ENCODE peak calls at places on chromosomes 7 and 10, in four cellular contexts. One of them, this sample, is unnamed. For H3K4me1, the result is how much of the 10 kb centered on the place peaks cover.

GRCh38 chr7:75943864-75944263 is 28.9 kb downstream of the POR start:
- DNase-seq in right lobe of liver: no peak
- DNase-seq in neural progenitor cell: no peak
- DNase-seq in adrenal gland: no peak
- DNase-seq in this sample: peak

GRCh38 chr10:13422800-13423199 is 74.7 kb upstream of the SEPHS1 start:
- DNase-seq in right lobe of liver: no peak
- DNase-seq in neural progenitor cell: no peak
- DNase-seq in adrenal gland: no peak
- DNase-seq in this sample: no peak

GRCh38 chr10:117568226-117568625 is 25.7 kb downstream of the EMX2 start:
- DNase-seq in right lobe of liver: no peak
- DNase-seq in neural progenitor cell: no peak
- DNase-seq in adrenal gland: no peak
- DNase-seq in this sample: no peak

GRCh38 chr10:49177391-49178355 is 10.5 kb downstream of the TMEM273 start:
- DNase-seq in right lobe of liver: peak
- DNase-seq in neural progenitor cell: no peak
- DNase-seq in adrenal gland: peak
- DNase-seq in this sample: no peak

GRCh38 chr7:20299647-20300312 is 30.9 kb upstream of the ITGB8 start:
- DNase-seq in right lobe of liver: no peak
- DNase-seq in neural progenitor cell: no peak
- DNase-seq in adrenal gland: no peak
- DNase-seq in this sample: no peak

GRCh38 chr10:103789771-103790201 is 65.6 kb downstream of the SH3PXD2A start:
- DNase-seq in right lobe of liver: no peak
- DNase-seq in neural progenitor cell: no peak
- DNase-seq in adrenal gland: no peak
- DNase-seq in this sample: no peak

GRCh38 chr7:37320140-37320839 is 128.4 kb downstream of the ELMO1 start:
- DNase-seq in right lobe of liver: no peak
- DNase-seq in neural progenitor cell: no peak
- DNase-seq in adrenal gland: no peak
- DNase-seq in this sample: no peak

GRCh38 chr7:130151591-130152269 is 53.5 kb downstream of the TMEM209 start:
- DNase-seq in right lobe of liver: no peak
- DNase-seq in neural progenitor cell: no peak
- DNase-seq in adrenal gland: peak
- DNase-seq in this sample: no peak

GRCh38 chr7:70696139-70696782 is 435.7 kb upstream of the GALNT17 start:
- DNase-seq in right lobe of liver: no peak
- DNase-seq in neural progenitor cell: peak
- DNase-seq in adrenal gland: no peak
- DNase-seq in this sample: no peak

GRCh38 chr10:29784175-29784773 is 149.5 kb upstream of the SVIL start:
- DNase-seq in right lobe of liver: no peak
- DNase-seq in neural progenitor cell: no peak
- DNase-seq in adrenal gland: peak
- DNase-seq in this sample: peak

GRCh38 chr7:54858008-54858692 is 99.1 kb upstream of the SEC61G start:
- DNase-seq in right lobe of liver: no peak
- DNase-seq in neural progenitor cell: peak
- DNase-seq in adrenal gland: no peak
- DNase-seq in this sample: no peak

GRCh38 chr10:12484945-12485805 is 135.8 kb downstream of the CAMK1D start:
- DNase-seq in right lobe of liver: peak
- DNase-seq in neural progenitor cell: no peak
- DNase-seq in adrenal gland: no peak
- DNase-seq in this sample: no peak

GRCh38 chr7:157774495-157774894 is 437.7 kb downstream of the DNAJB6 start:
- DNase-seq in right lobe of liver: no peak
- DNase-seq in neural progenitor cell: no peak
- DNase-seq in adrenal gland: no peak
- DNase-seq in this sample: no peak

GRCh38 chr7:155847821-155848435 is 35.7 kb upstream of the SHH start:
- DNase-seq in right lobe of liver: no peak
- DNase-seq in neural progenitor cell: no peak
- DNase-seq in adrenal gland: no peak
- DNase-seq in this sample: no peak

GRCh38 chr7:7564323-7564780 is 2.3 kb upstream of the MIOS start:
- DNase-seq in right lobe of liver: no peak
- DNase-seq in neural progenitor cell: no peak
- DNase-seq in adrenal gland: peak
- DNase-seq in this sample: no peak

GRCh38 chr7:15462721-15463389 is 99.0 kb downstream of the AGMO start:
- DNase-seq in right lobe of liver: no peak
- DNase-seq in neural progenitor cell: no peak
- DNase-seq in adrenal gland: no peak
- DNase-seq in this sample: no peak
- H3K4me1 ChIP-seq in right lobe of liver: under half
- H3K4me1 ChIP-seq in neural progenitor cell: under half
- H3K4me1 ChIP-seq in adrenal gland: under half
- H3K4me1 ChIP-seq in this sample: under half

GRCh38 chr7:135251502-135252327 is 18.1 kb downstream of the STRA8 start:
- DNase-seq in right lobe of liver: no peak
- DNase-seq in neural progenitor cell: no peak
- DNase-seq in adrenal gland: no peak
- DNase-seq in this sample: no peak

GRCh38 chr7:135258585-135258984 is 24.9 kb downstream of the STRA8 start:
- DNase-seq in right lobe of liver: no peak
- DNase-seq in neural progenitor cell: no peak
- DNase-seq in adrenal gland: no peak
- DNase-seq in this sample: no peak

GRCh38 chr7:135257790-135258189 is 24.2 kb downstream of the STRA8 start:
- DNase-seq in right lobe of liver: no peak
- DNase-seq in neural progenitor cell: no peak
- DNase-seq in adrenal gland: no peak
- DNase-seq in this sample: no peak

GRCh38 chr7:135249901-135250300 is 16.3 kb downstream of the STRA8 start:
- DNase-seq in right lobe of liver: no peak
- DNase-seq in neural progenitor cell: no peak
- DNase-seq in adrenal gland: no peak
- DNase-seq in this sample: no peak

DNA sequence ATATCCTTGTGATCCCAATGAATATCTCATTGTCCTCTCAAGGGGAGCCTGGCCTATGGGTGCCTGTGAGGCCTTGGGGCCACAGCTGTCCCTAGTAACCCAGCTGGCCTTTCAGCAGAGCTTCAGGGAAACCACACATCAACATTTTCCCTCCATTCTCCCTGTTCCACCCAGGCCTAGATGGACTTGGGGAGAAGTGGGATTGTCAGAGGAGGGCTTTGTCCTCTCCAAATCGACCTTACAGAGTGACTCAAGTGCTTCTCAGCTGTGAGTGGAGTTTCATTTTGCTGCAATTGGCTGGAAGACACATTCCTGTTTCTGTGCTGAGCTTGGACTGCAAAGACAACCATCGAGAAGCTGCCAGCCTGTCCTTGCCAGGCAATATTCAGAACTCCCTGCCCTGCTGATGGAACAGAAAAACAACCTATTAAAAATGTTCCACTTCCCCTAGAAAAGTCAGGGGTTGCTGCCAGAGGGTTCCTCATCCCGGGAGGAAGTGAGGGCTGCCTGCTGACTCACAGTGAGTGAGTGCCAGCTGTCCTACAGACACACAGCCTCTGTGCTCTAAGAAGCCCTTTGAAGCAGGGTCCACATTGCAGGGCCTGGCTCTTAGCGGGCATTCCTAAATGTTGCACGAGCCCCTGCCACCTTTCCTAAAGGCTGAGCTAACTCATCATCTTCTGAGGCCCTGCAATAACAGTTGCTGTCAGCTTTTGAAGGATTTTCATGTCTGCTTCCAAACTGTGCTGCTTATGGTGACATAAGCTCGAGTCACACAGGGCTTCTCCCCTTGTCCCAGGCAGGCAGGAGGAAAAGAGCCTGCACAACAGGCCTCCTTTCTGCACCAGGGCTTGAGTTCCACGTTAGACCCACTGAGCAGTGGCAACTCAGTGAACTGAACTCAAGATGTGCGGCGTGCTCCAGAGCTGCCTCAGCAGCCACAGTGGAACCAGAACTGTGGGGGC is 20.5 kb downstream of the STRA8 start:
- DNase-seq in right lobe of liver: peak
- DNase-seq in neural progenitor cell: no peak
- DNase-seq in adrenal gland: peak
- DNase-seq in this sample: no peak
- H3K4me1 ChIP-seq in right lobe of liver: under half
- H3K4me1 ChIP-seq in neural progenitor cell: under half
- H3K4me1 ChIP-seq in adrenal gland: under half
- H3K4me1 ChIP-seq in this sample: under half

GRCh38 chr10:96292971-96293909 is 11.0 kb upstream of the DNTT start:
- DNase-seq in right lobe of liver: peak
- DNase-seq in neural progenitor cell: peak
- DNase-seq in adrenal gland: no peak
- DNase-seq in this sample: no peak

GRCh38 chr10:96301616-96302015 is 2.6 kb upstream of the DNTT start:
- DNase-seq in right lobe of liver: no peak
- DNase-seq in neural progenitor cell: no peak
- DNase-seq in adrenal gland: no peak
- DNase-seq in this sample: no peak

GRCh38 chr10:96295475-96295874 is 8.8 kb upstream of the DNTT start:
- DNase-seq in right lobe of liver: no peak
- DNase-seq in neural progenitor cell: no peak
- DNase-seq in adrenal gland: no peak
- DNase-seq in this sample: no peak

GRCh38 chr10:96299383-96299782 is 4.9 kb upstream of the DNTT start:
- DNase-seq in right lobe of liver: no peak
- DNase-seq in neural progenitor cell: no peak
- DNase-seq in adrenal gland: no peak
- DNase-seq in this sample: no peak

GRCh38 chr10:96298362-96298761 is 5.9 kb upstream of the DNTT start:
- DNase-seq in right lobe of liver: no peak
- DNase-seq in neural progenitor cell: no peak
- DNase-seq in adrenal gland: no peak
- DNase-seq in this sample: no peak
- H3K4me1 ChIP-seq in right lobe of liver: under half
- H3K4me1 ChIP-seq in neural progenitor cell: under half
- H3K4me1 ChIP-seq in adrenal gland: under half
- H3K4me1 ChIP-seq in this sample: under half

DNA sequence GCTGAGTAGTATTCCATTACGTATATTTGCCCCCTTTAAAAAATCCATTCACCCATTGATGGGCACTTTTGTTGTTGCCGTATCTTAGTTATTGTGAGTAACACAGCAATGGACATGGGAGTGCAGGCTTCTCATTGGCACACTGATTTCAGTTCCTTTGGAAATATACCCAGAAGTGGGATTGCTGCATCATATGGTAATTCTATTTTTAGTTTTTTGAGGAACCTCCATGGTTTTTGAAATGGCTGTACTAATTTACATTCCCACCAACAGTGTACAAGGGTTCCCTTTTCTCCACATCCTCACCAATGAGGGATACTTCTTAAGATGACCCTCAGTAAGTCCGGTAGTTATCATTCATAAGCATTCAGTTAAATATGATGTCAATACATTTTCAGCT is 104.2 kb downstream of the RALA start:
- DNase-seq in right lobe of liver: no peak
- DNase-seq in neural progenitor cell: no peak
- DNase-seq in adrenal gland: no peak
- DNase-seq in this sample: no peak
- H3K4me1 ChIP-seq in right lobe of liver: under half
- H3K4me1 ChIP-seq in neural progenitor cell: under half
- H3K4me1 ChIP-seq in adrenal gland: under half
- H3K4me1 ChIP-seq in this sample: under half

GRCh38 chr7:43337811-43338210 is 225.4 kb downstream of the HECW1 start:
- DNase-seq in right lobe of liver: no peak
- DNase-seq in neural progenitor cell: no peak
- DNase-seq in adrenal gland: no peak
- DNase-seq in this sample: no peak

GRCh38 chr7:43332193-43332796 is 219.8 kb downstream of the HECW1 start:
- DNase-seq in right lobe of liver: no peak
- DNase-seq in neural progenitor cell: no peak
- DNase-seq in adrenal gland: no peak
- DNase-seq in this sample: no peak

GRCh38 chr7:43341132-43341531 is 228.7 kb downstream of the HECW1 start:
- DNase-seq in right lobe of liver: no peak
- DNase-seq in neural progenitor cell: no peak
- DNase-seq in adrenal gland: no peak
- DNase-seq in this sample: no peak

DNA sequence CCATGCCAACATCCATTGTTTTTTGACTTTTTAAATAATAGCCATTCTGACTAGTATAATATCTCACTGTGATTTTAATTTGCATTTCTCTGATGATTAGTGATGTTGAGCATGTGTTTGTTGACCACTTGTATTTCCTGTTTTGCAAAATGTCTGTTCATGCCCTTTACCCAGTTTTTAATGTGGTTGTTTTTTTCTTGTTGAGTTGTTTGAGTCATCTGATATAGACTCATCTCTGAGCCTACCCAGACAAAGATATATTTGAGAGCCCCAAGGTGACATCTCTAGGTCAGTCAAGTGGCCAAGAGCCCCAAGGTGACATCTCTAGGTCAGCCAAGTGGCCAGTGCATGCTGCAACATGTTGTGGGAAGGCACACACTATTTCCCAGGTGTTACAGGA is 224.7 kb downstream of the HECW1 start:
- DNase-seq in right lobe of liver: no peak
- DNase-seq in neural progenitor cell: no peak
- DNase-seq in adrenal gland: no peak
- DNase-seq in this sample: no peak
- H3K4me1 ChIP-seq in right lobe of liver: under half
- H3K4me1 ChIP-seq in neural progenitor cell: under half
- H3K4me1 ChIP-seq in adrenal gland: under half
- H3K4me1 ChIP-seq in this sample: under half

GRCh38 chr10:43842496-43842895 is 193.8 kb upstream of the ZNF32 start:
- DNase-seq in right lobe of liver: no peak
- DNase-seq in neural progenitor cell: no peak
- DNase-seq in adrenal gland: no peak
- DNase-seq in this sample: no peak
- H3K4me1 ChIP-seq in right lobe of liver: under half
- H3K4me1 ChIP-seq in neural progenitor cell: under half
- H3K4me1 ChIP-seq in adrenal gland: under half
- H3K4me1 ChIP-seq in this sample: under half

DNA sequence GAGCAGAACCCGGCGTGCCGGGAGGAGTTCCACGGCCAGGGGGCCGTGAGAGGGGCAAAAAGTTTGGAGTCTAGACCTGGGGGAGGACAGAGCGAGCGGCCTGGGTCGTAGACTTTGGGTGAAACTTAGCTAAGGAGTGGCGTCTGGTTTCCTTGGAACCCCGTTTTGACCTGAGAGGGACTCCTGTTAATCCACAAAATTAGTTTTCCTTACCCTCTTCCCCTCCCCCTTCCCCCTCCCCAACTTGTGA is 568 bp downstream of the MARCHF5 start:
- DNase-seq in right lobe of liver: no peak
- DNase-seq in neural progenitor cell: no peak
- DNase-seq in adrenal gland: no peak
- DNase-seq in this sample: no peak
- H3K4me1 ChIP-seq in right lobe of liver: under half
- H3K4me1 ChIP-seq in neural progenitor cell: under half
- H3K4me1 ChIP-seq in adrenal gland: under half
- H3K4me1 ChIP-seq in this sample: under half

GRCh38 chr7:44616545-44616944 is 10.1 kb downstream of the OGDH start:
- DNase-seq in right lobe of liver: no peak
- DNase-seq in neural progenitor cell: no peak
- DNase-seq in adrenal gland: no peak
- DNase-seq in this sample: no peak
- H3K4me1 ChIP-seq in right lobe of liver: under half
- H3K4me1 ChIP-seq in neural progenitor cell: under half
- H3K4me1 ChIP-seq in adrenal gland: under half
- H3K4me1 ChIP-seq in this sample: under half

This sample was measured in RWPE2.